ENCODE peak calls at places on chromosomes 16 and 17, in eight cellular contexts. P is testis; Z is cardiac muscle cell; S is stomach; M is fibroblast of lung; H is CD8-positive, alpha-beta memory T cell; U is mesendoderm; K is left lung. I is an unnamed sample. For H3K36me3 and H3K4me1, the result is how much of the 10 kb centered on the place peaks cover.

GRCh38 chr16:30721606-30722005 is 22.6 kb downstream of the SRCAP start:
- DNase-seq in U (no peak), M (no peak), Z (no peak), K (no peak), S (no peak), H (no peak), P (no peak), I (no peak)

GRCh38 chr17:64150237-64151015 is 20.5 kb upstream of the ERN1 start:
- DNase-seq in M (peak), H (no peak), Z (no peak), S (peak), K (no peak), P (no peak), U (no peak), I (no peak)

GRCh38 chr16:81831722-81832126 is 52.6 kb downstream of the PLCG2 start:
- DNase-seq in Z (no peak), K (peak), U (peak), P (peak), H (peak), S (peak), M (no peak), I (no peak)

GRCh38 chr16:1414532-1415265 is at the start of gene UNKL:
- DNase-seq in U (peak), Z (peak), H (peak), S (peak), P (peak), M (peak), K (peak), I (peak)

GRCh38 chr17:42679001-42679491 is 2.3 kb upstream of the PLEKHH3 start:
- DNase-seq in S (peak), P (no peak), H (no peak), Z (peak), M (peak), K (no peak), U (peak), I (no peak)

GRCh38 chr16:27436921-27437650 is 35.1 kb downstream of the IL21R start:
- DNase-seq in U (no peak), H (no peak), P (peak), M (no peak), K (no peak), S (peak), Z (no peak), I (no peak)

GRCh38 chr17:80268427-80268826 is 7.8 kb downstream of the RNF213 start:
- DNase-seq in Z (no peak), P (no peak), K (no peak), M (no peak), U (no peak), S (no peak), H (no peak), I (no peak)

GRCh38 chr17:73286863-73287296 is 24.9 kb downstream of the CDC42EP4 start:
- DNase-seq in M (no peak), U (no peak), H (no peak), K (peak), Z (no peak), P (no peak), S (no peak), I (no peak)

GRCh38 chr16:9503251-9503986 is 412.0 kb downstream of the HAPSTR1 start:
- DNase-seq in H (no peak), P (no peak), M (no peak), S (no peak), K (no peak), U (peak), Z (peak), I (no peak)

GRCh38 chr16:88599092-88599733 is 29.0 kb downstream of the ZC3H18 start:
- DNase-seq in U (no peak), M (no peak), P (peak), Z (no peak), H (no peak), S (peak), K (peak), I (no peak)

GRCh38 chr17:81371910-81372760 is 23.1 kb upstream of the BAHCC1 start:
- DNase-seq in P (peak), Z (peak), S (no peak), K (no peak), M (peak), H (no peak), U (peak), I (no peak)

GRCh38 chr17:75762513-75763268 is 2.3 kb downstream of the GALK1 start:
- DNase-seq in U (no peak), H (no peak), M (no peak), P (no peak), S (no peak), K (peak), Z (no peak), I (no peak)

GRCh38 chr16:56688762-56689161 is 6.5 kb downstream of the MT1X start:
- DNase-seq in U (no peak), K (no peak), S (no peak), P (no peak), H (no peak), Z (no peak), M (no peak), I (no peak)

GRCh38 chr17:81727324-81728031 is 15.4 kb downstream of the SLC25A10 start:
- DNase-seq in U (no peak), P (no peak), M (no peak), H (no peak), S (peak), Z (no peak), K (no peak), I (no peak)

GRCh38 chr17:1644493-1645206 is 882 bp downstream of the SCARF1 start:
- DNase-seq in P (no peak), Z (no peak), K (peak), M (no peak), U (no peak), H (no peak), S (no peak), I (peak)

GRCh38 chr16:972316-973002 is 1.7 kb upstream of the LMF1 start:
- DNase-seq in P (peak), M (no peak), H (no peak), U (no peak), S (peak), K (peak), Z (no peak), I (no peak)

GRCh38 chr17:20189322-20189721 is 180.2 kb downstream of the SPECC1 start:
- DNase-seq in Z (peak), U (peak), P (peak), M (no peak), K (no peak), S (no peak), H (no peak), I (no peak)

GRCh38 chr17:29151567-29151966 is 28.6 kb downstream of the MYO18A start:
- DNase-seq in Z (peak), H (no peak), K (no peak), M (no peak), S (no peak), P (no peak), U (peak), I (no peak)

GRCh38 chr16:84919751-84920150 is 91.6 kb downstream of the ZDHHC7 start:
- DNase-seq in K (no peak), M (no peak), S (no peak), U (no peak), H (no peak), Z (no peak), P (no peak), I (no peak)

GRCh38 chr17:68097161-68097805 is 61.7 kb downstream of the KPNA2 start:
- DNase-seq in M (no peak), S (no peak), H (no peak), P (no peak), K (no peak), U (no peak), Z (no peak), I (no peak)

GRCh38 chr16:49457196-49457595 is 83.6 kb downstream of the C16orf78 start:
- DNase-seq in U (no peak), S (peak), M (no peak), H (no peak), K (no peak), Z (no peak), P (no peak), I (no peak)

GRCh38 chr17:64202683-64203430 is 60.2 kb downstream of the TEX2 start:
- DNase-seq in H (no peak), K (no peak), Z (no peak), P (no peak), U (peak), M (no peak), S (no peak), I (no peak)

GRCh38 chr17:15076991-15077663 is 188.0 kb downstream of the PMP22 start:
- DNase-seq in H (no peak), P (no peak), U (no peak), S (no peak), Z (no peak), M (no peak), K (no peak), I (no peak)

GRCh38 chr17:34584805-34585416 is 5.5 kb downstream of the TMEM132E start:
- DNase-seq in P (peak), M (peak), U (peak), Z (peak), H (no peak), S (no peak), K (no peak), I (no peak)

GRCh38 chr17:7027335-7027734 is 4.5 kb downstream of the BCL6B start:
- DNase-seq in M (no peak), K (no peak), H (no peak), S (no peak), U (no peak), P (no peak), Z (no peak), I (no peak)

GRCh38 chr16:61862756-61863155 is 173.5 kb downstream of the CDH8 start:
- DNase-seq in U (no peak), H (no peak), K (no peak), M (no peak), P (no peak), Z (no peak), S (no peak), I (no peak)

GRCh38 chr16:61858996-61859395 is 177.2 kb downstream of the CDH8 start:
- DNase-seq in Z (no peak), H (no peak), S (no peak), M (no peak), K (no peak), P (no peak), U (no peak), I (no peak)

GRCh38 chr16:61862221-61862620 is 174.0 kb downstream of the CDH8 start:
- DNase-seq in U (no peak), M (no peak), Z (no peak), H (no peak), K (no peak), S (no peak), P (no peak), I (no peak)
- H3K27ac ChIP-seq in U (no peak), M (no peak), Z (no peak), H (no peak), K (no peak), S (no peak), P (no peak), I (no peak)

DNA sequence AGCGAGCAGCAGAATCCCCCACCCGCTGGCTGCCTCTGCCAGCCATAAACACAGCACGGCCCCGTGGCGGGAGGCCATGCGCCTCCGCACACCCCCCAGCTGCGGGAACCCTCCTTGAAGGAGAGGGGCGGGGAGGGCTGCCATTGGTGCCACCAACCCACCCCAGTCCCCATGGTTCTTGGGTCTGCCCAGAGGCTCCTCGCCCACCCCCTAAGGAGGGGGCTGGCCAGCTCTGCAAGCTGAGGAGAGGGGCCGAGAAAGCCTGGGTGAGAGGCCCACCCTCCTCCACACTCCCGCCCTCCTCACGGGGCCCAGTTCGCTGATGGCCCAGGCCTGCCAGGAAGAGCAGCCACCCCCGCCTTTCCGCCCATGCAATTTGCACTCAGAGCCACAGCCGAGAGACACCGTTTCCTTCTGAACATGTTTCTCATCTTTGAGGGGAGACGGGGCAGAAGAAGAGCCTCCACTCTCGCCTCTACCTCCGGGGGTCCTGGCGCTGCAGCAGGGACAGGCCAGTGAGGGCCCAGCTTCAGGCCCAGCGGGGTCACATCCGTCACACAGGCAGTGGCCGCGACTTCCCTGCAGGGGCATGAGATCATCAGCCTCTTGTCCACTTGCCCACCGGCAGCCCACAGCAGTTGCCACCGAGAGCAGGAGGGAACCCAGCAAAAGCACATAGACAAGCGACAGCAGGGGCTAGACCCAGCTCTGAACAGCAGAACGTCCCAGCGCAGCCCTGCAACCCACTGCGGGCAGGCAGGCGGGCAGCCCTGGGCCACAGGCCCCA is 23.0 kb downstream of the KATNB1 start:
- DNase-seq in H (no peak), U (no peak), K (peak), M (no peak), P (no peak), S (no peak), Z (no peak), I (no peak)
- H3K36me3 ChIP-seq in H (under half), U (under half), K (half or more), M (under half), P (under half), S (half or more), Z (under half), I (under half)

GRCh38 chr16:67162439-67163163 is 1.9 kb upstream of the HSF4 start:
- DNase-seq in S (no peak), P (no peak), Z (no peak), U (peak), M (no peak), K (no peak), H (no peak), I (no peak)

GRCh38 chr16:67163164-67163902 is 1.2 kb upstream of the HSF4 start:
- DNase-seq in M (peak), H (no peak), S (no peak), K (no peak), Z (peak), P (peak), U (peak), I (peak)

GRCh38 chr16:67158637-67159600 is 790 bp downstream of the TRADD start:
- DNase-seq in U (peak), Z (peak), H (peak), M (no peak), K (peak), P (peak), S (peak), I (peak)

GRCh38 chr16:67163903-67164558 is 514 bp upstream of the HSF4 start:
- DNase-seq in K (peak), S (no peak), H (no peak), M (peak), Z (no peak), P (no peak), U (no peak), I (no peak)

GRCh38 chr16:67161595-67162058 is 1.9 kb downstream of the FBXL8 start:
- DNase-seq in P (no peak), Z (no peak), H (no peak), S (no peak), M (no peak), K (no peak), U (peak), I (no peak)
- H3K4me1 ChIP-seq in P (under half), Z (under half), H (half or more), S (half or more), M (under half), K (under half), U (under half), I (half or more)

GRCh38 chr17:50891577-50891989 is 25.4 kb upstream of the TOB1 start:
- DNase-seq in P (no peak), S (no peak), U (no peak), K (no peak), Z (no peak), H (no peak), M (no peak), I (no peak)
- H3K27ac ChIP-seq in P (no peak), S (peak), U (no peak), K (no peak), Z (no peak), H (no peak), M (no peak), I (no peak)

GRCh38 chr17:59185997-59186396 is 23.8 kb upstream of the SMG8 start:
- DNase-seq in P (no peak), Z (no peak), H (no peak), S (no peak), M (no peak), K (no peak), U (no peak), I (no peak)
- H3K36me3 ChIP-seq in P (under half), Z (under half), H (under half), S (under half), M (under half), K (under half), U (under half), I (under half)